ENCODE peak calls at places on chromosome 15, in five cellular contexts. M, B, L, T and A are unnamed samples.

GRCh38 chr15:51874751-51875644 is 45.5 kb downstream of the TMOD3 start:
- DNase-seq in M (no peak), B (no peak), L (no peak), T (no peak), A (no peak)

GRCh38 chr15:100614336-100614735 is 11.9 kb downstream of the ASB7 start:
- DNase-seq in M (no peak), B (no peak), L (no peak), T (no peak), A (no peak)

GRCh38 chr15:83784975-83785374 is 131.1 kb downstream of the ADAMTSL3 start:
- DNase-seq in M (no peak), B (no peak), L (no peak), T (no peak), A (no peak)

GRCh38 chr15:58460872-58461271 is 29.1 kb downstream of the LIPC start:
- DNase-seq in M (no peak), B (no peak), L (no peak), T (no peak), A (no peak)

GRCh38 chr15:72155021-72155621 is 36.9 kb downstream of the SENP8 start:
- DNase-seq in M (no peak), B (no peak), L (peak), T (peak), A (no peak)

GRCh38 chr15:38888701-38889154 is 324.1 kb upstream of the RASGRP1 start:
- DNase-seq in M (no peak), B (no peak), L (no peak), T (no peak), A (no peak)

GRCh38 chr15:54131410-54131809 is 153.2 kb downstream of the UNC13C start:
- DNase-seq in M (no peak), B (no peak), L (no peak), T (no peak), A (no peak)

GRCh38 chr15:42584031-42584765 is 8.8 kb downstream of the STARD9 start:
- DNase-seq in M (no peak), B (no peak), L (no peak), T (no peak), A (no peak)

GRCh38 chr15:56339594-56339993 is 25.6 kb upstream of the TEX9 start:
- DNase-seq in M (no peak), B (no peak), L (no peak), T (no peak), A (no peak)

GRCh38 chr15:31802761-31803160 is 227.6 kb upstream of the CHRNA7 start:
- DNase-seq in M (no peak), B (no peak), L (no peak), T (no peak), A (no peak)

GRCh38 chr15:101127503-101128076 is 124.3 kb downstream of the CHSY1 start:
- DNase-seq in M (peak), B (peak), L (peak), T (peak), A (no peak)

DNA sequence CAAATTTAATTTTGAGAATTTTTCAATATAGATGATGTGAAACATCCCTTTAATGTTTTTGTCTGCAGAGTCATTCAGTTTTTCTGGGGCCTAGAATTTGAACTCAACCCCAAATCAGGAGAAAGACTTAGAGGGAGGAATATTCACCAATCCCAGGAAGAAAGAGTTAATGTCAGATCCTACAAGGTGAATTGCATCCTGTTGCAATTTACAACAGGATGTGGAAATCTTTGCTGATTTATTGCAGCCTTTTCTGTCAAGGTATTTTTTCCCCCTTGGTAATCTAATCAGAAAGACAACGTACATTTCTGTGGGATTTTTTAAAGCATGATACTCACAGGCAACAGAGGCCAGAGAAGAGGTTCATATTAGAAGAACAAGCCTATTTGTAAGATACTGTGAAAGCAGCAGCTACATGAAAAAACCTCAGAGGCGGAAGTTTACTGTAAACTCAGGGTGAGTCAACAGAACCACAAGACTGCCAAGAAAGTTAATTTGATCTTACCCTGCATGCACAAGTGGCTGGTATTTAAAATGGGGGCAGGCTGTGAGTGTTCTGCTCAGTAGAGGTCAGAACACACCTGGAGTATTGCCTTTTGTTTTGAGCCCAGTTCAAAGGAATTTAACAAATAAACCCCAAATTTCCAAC is 531.8 kb downstream of the AGBL1 start:
- DNase-seq in M (peak), B (no peak), L (no peak), T (no peak), A (no peak)
- TF ChIP-seq CTCF in M (no peak), B (no peak), L (no peak), T (no peak), A (no peak)

DNA sequence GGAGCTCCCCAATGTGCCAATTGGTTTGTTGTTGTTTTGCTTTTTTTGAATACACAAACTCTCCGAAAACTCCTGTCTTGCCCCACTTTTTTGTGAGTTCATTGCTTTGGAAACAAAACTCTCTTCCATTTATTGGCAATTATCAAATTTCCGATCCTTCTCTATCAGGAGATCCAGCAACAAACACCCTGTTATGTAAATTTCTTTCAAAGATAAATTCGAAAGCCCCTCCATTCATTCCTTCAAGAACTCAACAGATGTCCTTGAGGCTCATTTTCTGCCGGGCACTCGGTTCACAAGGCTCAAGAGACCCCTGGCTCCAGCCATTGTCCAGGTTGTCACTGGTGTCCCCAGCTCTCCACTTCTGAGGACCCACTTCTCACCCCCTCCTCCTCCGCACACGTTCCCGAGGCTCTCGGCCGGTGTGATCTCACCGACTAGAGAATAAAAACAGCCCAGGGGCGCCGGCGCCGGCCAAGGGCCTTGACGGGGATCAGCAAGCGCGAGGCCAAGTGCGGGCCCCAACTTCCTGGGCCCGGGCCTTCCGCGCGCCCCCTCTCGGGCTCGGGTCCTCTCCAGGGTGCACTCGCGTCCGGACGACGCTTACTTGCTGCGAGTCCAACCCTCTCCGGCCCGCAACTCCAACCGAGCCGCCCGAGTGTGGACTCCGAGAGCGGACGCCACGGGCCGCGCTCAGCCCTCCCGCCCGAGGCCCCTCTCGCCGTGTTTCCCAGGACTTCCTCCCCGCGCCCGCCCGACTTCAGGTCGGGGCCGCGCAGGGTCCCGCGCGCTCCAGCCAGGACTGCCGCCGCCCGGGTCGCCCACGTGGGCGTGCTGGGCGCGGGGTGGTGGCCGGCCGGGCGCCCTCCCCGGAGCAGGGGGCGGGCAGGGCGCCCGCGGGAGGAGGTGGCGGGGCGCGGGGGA is 533 bp upstream of the SMAD3 start:
- DNase-seq in M (peak), B (peak), L (peak), T (no peak), A (no peak)
- TF ChIP-seq CTCF in M (no peak), B (no peak), L (no peak), T (no peak), A (no peak)

DNA sequence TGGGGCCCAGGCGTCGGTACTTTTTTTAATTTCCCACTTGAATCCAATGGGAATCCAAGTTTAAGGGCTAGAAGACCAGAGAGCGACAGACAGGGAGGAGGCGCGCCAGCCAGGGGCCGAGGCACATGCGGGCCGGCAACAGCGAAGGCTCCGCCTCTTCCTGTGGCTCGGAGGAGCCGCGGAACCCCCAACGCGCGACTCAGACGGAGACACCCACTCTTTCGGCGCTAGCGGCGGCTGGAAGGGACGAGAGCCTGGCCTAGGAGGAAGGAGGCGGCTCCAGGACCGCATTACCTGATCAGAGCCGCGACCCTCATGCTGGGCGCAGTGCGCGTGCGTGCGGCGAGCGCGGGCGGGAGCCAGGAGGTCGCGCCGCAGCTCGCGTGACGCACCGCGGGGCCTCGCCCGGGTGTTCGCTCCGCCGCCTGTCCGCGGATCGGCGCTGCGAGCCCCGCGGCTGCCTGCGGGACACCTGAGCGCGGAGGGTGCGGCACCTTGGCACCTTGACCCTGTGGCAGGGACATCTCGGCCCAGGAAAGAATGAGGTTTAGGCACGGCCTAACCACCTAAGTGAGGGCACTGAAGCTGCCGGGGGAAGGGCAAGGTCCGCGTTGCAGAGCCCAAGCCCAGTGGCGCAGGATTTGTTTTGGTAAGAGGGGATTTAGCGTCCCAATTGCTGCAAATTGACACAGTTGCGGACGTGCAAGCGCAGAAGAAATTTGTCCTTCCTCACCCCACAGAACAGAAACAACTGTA is at the start of gene DPH6:
- DNase-seq in M (peak), B (peak), L (peak), T (peak), A (peak)
- TF ChIP-seq CTCF in M (no peak), B (no peak), L (peak), T (no peak), A (no peak)

DNA sequence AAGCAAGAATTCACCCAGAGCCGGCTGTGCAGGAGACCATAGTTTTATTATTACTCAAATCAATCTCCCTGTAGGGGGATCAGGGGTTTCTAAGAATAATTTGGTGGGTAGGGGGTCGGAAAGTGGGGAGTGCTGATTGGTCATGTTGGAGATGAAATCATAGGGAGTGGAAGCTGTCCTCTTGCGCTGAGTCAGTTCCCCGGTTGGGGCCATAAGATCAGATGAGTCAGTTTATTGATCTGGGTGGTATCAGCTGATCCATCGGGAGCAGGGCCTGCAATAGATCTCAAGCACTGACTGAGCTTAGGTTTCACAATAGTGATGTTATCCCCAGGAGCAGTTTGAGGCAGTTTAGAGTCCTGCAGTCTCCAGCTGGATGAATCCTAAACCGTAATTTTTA is 97.0 kb upstream of the SNRPN start:
- DNase-seq in M (no peak), B (no peak), L (no peak), T (no peak), A (no peak)
- TF ChIP-seq CTCF in M (no peak), B (no peak), L (no peak), T (no peak), A (no peak)

GRCh38 chr15:48717458-48717857 is 71.9 kb upstream of the FBN1 start:
- DNase-seq in M (no peak), B (no peak), L (no peak), T (no peak), A (no peak)
- TF ChIP-seq CTCF in M (no peak), B (no peak), L (no peak), T (no peak), A (peak)

DNA sequence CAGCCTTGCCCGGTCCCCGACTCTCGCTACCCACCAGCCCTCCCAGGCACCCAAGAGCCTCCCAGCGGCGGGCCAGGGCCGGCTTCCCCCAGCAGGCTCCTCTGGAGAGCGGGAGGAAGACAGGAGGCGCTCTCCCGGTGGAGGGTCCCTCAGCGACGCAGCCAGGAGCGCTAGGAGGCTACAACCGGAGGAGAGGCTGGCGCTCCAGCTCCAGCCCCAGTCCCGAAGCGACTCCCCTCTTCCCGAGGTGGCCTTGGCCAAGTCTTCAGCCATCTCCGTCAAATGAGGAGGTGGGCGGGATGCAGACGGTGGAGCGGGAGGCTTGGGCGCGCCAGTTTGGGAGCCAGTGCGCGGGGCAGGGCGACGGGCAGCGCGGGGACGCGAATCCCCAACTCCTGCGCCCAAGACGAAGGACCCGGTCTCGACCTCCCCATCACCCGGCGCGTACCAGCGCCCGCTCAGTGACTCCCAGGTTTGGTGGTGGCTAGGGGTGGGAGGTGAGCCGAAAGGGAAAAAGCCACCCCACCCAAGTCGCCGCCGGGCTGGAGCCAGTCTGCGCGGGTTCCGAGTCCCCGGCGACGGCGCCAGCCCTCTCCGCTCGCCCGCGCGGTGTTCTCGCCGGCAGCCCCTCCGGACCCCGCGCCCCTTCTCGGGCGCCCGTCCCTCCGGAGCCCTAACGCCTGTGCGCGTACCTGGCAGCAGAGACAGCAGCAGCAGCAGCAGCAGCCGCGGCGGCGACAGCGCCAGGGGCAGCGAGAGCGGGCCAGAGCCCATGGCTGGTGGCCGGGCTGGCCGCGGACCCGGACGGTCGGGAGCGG is 566 bp downstream of the CHRNA3 start:
- DNase-seq in M (no peak), B (peak), L (peak), T (no peak), A (peak)
- TF ChIP-seq CTCF in M (no peak), B (no peak), L (no peak), T (no peak), A (peak)

GRCh38 chr15:88028024-88028423 is 228.5 kb downstream of the NTRK3 start:
- DNase-seq in M (no peak), B (no peak), L (no peak), T (no peak), A (no peak)
- TF ChIP-seq CTCF in M (no peak), B (no peak), L (no peak), T (no peak), A (no peak)

DNA sequence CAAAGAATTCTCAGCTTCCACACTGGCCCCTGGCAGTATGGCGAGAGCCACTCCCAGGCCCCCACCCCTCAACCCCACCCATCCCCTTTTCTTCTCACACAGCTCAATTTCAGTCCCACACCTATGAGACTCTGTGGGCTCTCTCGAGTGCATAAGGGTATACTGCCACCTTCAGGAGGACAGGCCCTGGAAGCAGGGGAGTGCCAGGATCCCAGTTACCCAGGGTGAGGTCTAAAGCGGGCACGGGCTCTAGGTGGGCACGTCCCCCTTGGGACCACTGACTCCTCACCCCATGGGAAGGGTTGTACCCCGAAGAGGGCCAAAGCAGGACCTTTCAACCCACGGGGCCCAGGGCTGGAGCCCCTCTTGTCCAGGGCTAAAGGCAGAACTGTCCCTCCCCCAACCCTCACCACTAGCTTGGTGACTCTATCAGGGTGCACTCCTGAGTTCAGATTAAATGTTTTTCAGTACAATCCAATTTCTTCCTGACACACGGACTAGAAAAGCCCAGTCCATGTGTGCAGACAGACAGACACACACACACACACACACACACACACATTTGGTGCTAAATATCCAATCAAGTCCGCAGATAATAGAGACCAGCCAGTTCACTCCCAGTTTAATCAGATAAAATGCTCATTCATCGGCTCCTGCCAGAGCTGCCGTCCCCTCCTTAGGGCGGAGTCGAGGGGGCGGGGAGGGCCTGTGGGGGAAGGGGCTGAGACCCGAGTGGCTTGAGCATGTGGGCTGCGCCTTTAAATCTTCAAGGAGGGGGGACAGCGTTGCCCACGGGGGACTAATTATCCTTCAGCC is 59.4 kb downstream of the CYP11A1 start:
- DNase-seq in M (peak), B (peak), L (no peak), T (peak), A (peak)
- TF ChIP-seq CTCF in M (peak), B (peak), L (peak), T (peak), A (peak)

GRCh38 chr15:78040653-78041244 is 36.8 kb downstream of the TBC1D2B start:
- DNase-seq in M (no peak), B (no peak), L (no peak), T (no peak), A (no peak)
- TF ChIP-seq CTCF in M (no peak), B (no peak), L (no peak), T (no peak), A (no peak)